ENCODE peak calls at places on chromosomes 1 and 21, in eight cellular contexts. N, M, A, O, V, G, C and Y are unnamed samples.

GRCh38 chr21:45857761-45858160 is 123.8 kb upstream of the COL6A1 start:
- DNase-seq in M (no peak), O (no peak), A (no peak), V (no peak), C (peak), G (no peak), N (no peak), Y (no peak)

GRCh38 chr1:235806128-235806527 is 60.6 kb downstream of the LYST start:
- DNase-seq in M (no peak), G (no peak), O (no peak), A (no peak), V (no peak), N (no peak), C (no peak), Y (no peak)

GRCh38 chr1:226128487-226129075 is 58.0 kb downstream of the ACBD3 start:
- DNase-seq in A (no peak), C (no peak), O (no peak), V (peak), G (no peak), N (no peak), M (no peak), Y (no peak)

GRCh38 chr1:77406661-77407060 is 124.8 kb downstream of the AK5 start:
- DNase-seq in A (peak), N (no peak), O (no peak), M (no peak), V (no peak), C (no peak), G (no peak), Y (no peak)

GRCh38 chr21:45098867-45099266 is 24.5 kb downstream of the ADARB1 start:
- DNase-seq in V (peak), A (peak), G (no peak), O (no peak), C (no peak), M (peak), N (peak), Y (no peak)

GRCh38 chr1:6057170-6057569 is 11.5 kb downstream of the KCNAB2 start:
- DNase-seq in M (no peak), O (no peak), C (no peak), N (no peak), A (no peak), G (no peak), V (no peak), Y (no peak)

GRCh38 chr1:8070381-8070811 is 44.3 kb upstream of the ERRFI1 start:
- DNase-seq in O (peak), M (peak), G (no peak), V (peak), N (no peak), A (no peak), C (no peak), Y (no peak)

GRCh38 chr1:119294728-119295127 is 73.9 kb upstream of the HAO2 start:
- DNase-seq in O (no peak), A (no peak), M (peak), N (no peak), G (no peak), V (peak), C (no peak), Y (no peak)

GRCh38 chr21:18275740-18276139 is 31.1 kb downstream of the CHODL start:
- DNase-seq in M (no peak), G (no peak), O (no peak), A (no peak), C (no peak), N (no peak), V (no peak), Y (no peak)

GRCh38 chr21:25862596-25862995 is 127.8 kb downstream of the GABPA start:
- DNase-seq in C (no peak), A (no peak), G (no peak), N (peak), M (peak), O (peak), V (peak), Y (no peak)

GRCh38 chr1:92411511-92411910 is 75.2 kb downstream of the GFI1 start:
- DNase-seq in O (no peak), G (no peak), M (no peak), A (no peak), C (no peak), N (no peak), V (no peak), Y (no peak)

GRCh38 chr1:146007785-146008133 is 11.4 kb upstream of the TXNIP start:
- DNase-seq in A (no peak), M (no peak), C (no peak), O (no peak), V (no peak), G (no peak), N (no peak), Y (no peak)

GRCh38 chr1:116693759-116694482 is 26.4 kb upstream of the IGSF3 start:
- DNase-seq in C (no peak), G (no peak), V (no peak), O (no peak), N (no peak), A (no peak), M (no peak), Y (no peak)

GRCh38 chr1:23756676-23757075 is 13.4 kb downstream of the ELOA start:
- DNase-seq in M (no peak), O (no peak), A (no peak), N (no peak), V (no peak), C (no peak), G (no peak), Y (no peak)

GRCh38 chr1:218904401-218904800 is 269.3 kb upstream of the LYPLAL1 start:
- DNase-seq in A (peak), N (no peak), O (no peak), G (no peak), M (no peak), V (no peak), C (no peak), Y (no peak)

GRCh38 chr1:37817481-37817880 is 9.5 kb upstream of the YRDC start:
- DNase-seq in N (no peak), C (no peak), A (no peak), V (no peak), G (no peak), M (peak), O (no peak), Y (no peak)

GRCh38 chr1:21149862-21150432 is 26.8 kb downstream of the EIF4G3 start:
- DNase-seq in V (no peak), M (peak), N (no peak), G (no peak), C (no peak), A (no peak), O (peak), Y (no peak)

GRCh38 chr21:36792505-36792967 is 93.6 kb downstream of the SIM2 start:
- DNase-seq in G (no peak), O (no peak), C (no peak), M (no peak), A (no peak), V (no peak), N (no peak), Y (no peak)

GRCh38 chr1:183244466-183244865 is 58.4 kb downstream of the LAMC2 start:
- DNase-seq in C (no peak), G (no peak), A (no peak), N (no peak), M (no peak), O (no peak), V (no peak), Y (peak)

GRCh38 chr1:116486424-116486823 is 84.4 kb downstream of the CD58 start:
- DNase-seq in C (no peak), M (no peak), V (no peak), O (no peak), N (no peak), A (peak), G (no peak), Y (no peak)

GRCh38 chr1:17919525-17920439 is 164.6 kb downstream of the ACTL8 start:
- DNase-seq in O (peak), V (no peak), N (peak), C (peak), G (no peak), M (peak), A (no peak), Y (peak)

GRCh38 chr1:236997882-236998281 is 6.4 kb downstream of the MT1HL1 start:
- DNase-seq in G (no peak), C (no peak), M (peak), O (no peak), N (no peak), A (no peak), V (no peak), Y (no peak)

GRCh38 chr21:37606549-37606948 is 240.0 kb downstream of the DYRK1A start:
- DNase-seq in O (no peak), V (no peak), G (no peak), C (no peak), A (no peak), M (no peak), N (no peak), Y (no peak)

GRCh38 chr1:219239518-219239917 is 65.8 kb downstream of the LYPLAL1 start:
- DNase-seq in M (no peak), O (no peak), V (no peak), A (no peak), C (no peak), N (no peak), G (no peak), Y (no peak)

GRCh38 chr1:151908228-151908691 is 1.1 kb downstream of the THEM4 start:
- DNase-seq in V (peak), G (no peak), M (peak), C (peak), N (no peak), O (peak), A (peak), Y (no peak)

GRCh38 chr1:8384577-8384976 is 66.7 kb downstream of the SLC45A1 start:
- DNase-seq in G (no peak), V (no peak), M (no peak), C (no peak), O (no peak), A (peak), N (no peak), Y (no peak)

GRCh38 chr1:226678701-226679100 is 60.4 kb downstream of the ITPKB start:
- DNase-seq in A (no peak), N (peak), M (no peak), G (no peak), V (no peak), O (no peak), C (no peak), Y (no peak)

GRCh38 chr1:12078938-12079861 is 16.1 kb downstream of the TNFRSF8 start:
- DNase-seq in G (peak), O (peak), N (peak), V (peak), C (peak), M (peak), A (peak), Y (no peak)

GRCh38 chr1:225899044-225899925 is 10.3 kb upstream of the LEFTY1 start:
- DNase-seq in N (peak), C (peak), M (peak), O (no peak), A (no peak), G (no peak), V (no peak), Y (no peak)

GRCh38 chr1:38138498-38139233 is 92.1 kb upstream of the POU3F1 start:
- DNase-seq in O (peak), G (no peak), N (no peak), C (no peak), A (peak), M (no peak), V (peak), Y (no peak)

GRCh38 chr1:59367269-59368006 is 70.5 kb downstream of the FGGY start:
- DNase-seq in V (no peak), A (no peak), M (no peak), N (no peak), G (no peak), C (no peak), O (no peak), Y (no peak)

GRCh38 chr1:182355718-182356098 is 35.9 kb downstream of the GLUL start:
- DNase-seq in A (no peak), V (no peak), C (no peak), N (no peak), M (no peak), O (no peak), G (no peak), Y (no peak)

GRCh38 chr1:83901547-83902155 is 97.3 kb downstream of the TTLL7 start:
- DNase-seq in O (no peak), V (peak), M (no peak), A (no peak), N (no peak), G (no peak), C (no peak), Y (no peak)

GRCh38 chr1:169367096-169367685 is 406 bp downstream of the NME7 start:
- DNase-seq in O (no peak), A (no peak), N (no peak), M (peak), V (no peak), C (no peak), G (no peak), Y (no peak)

GRCh38 chr1:53892911-53893310 is 1.1 kb upstream of the DIO1 start:
- DNase-seq in O (no peak), A (no peak), M (no peak), C (no peak), G (no peak), N (no peak), V (no peak), Y (no peak)

GRCh38 chr1:46490603-46491499 is 1.2 kb downstream of the DMBX1 start:
- DNase-seq in V (no peak), C (peak), A (peak), N (no peak), G (no peak), M (no peak), O (no peak), Y (no peak)
- TF ChIP-seq EZH2 in V (peak), C (peak), A (peak), N (no peak), G (no peak), M (peak), O (no peak), Y (no peak)

GRCh38 chr1:203628185-203628996 is 1.8 kb downstream of the ATP2B4 start:
- DNase-seq in V (no peak), M (peak), A (peak), N (no peak), O (no peak), G (no peak), C (peak), Y (no peak)
- TF ChIP-seq POLR2AphosphoS5 in V (no peak), M (peak), A (no peak), N (no peak), O (no peak), G (no peak), C (peak), Y (no peak)

GRCh38 chr1:30195424-30196134 is 527.8 kb downstream of the MATN1 start:
- DNase-seq in V (no peak), N (no peak), M (no peak), G (no peak), A (no peak), O (no peak), C (no peak), Y (no peak)
- TF ChIP-seq EZH2 in V (no peak), N (no peak), M (no peak), G (no peak), A (no peak), O (no peak), C (no peak), Y (no peak)

GRCh38 chr1:154328318-154329151 is 3.2 kb downstream of the ATP8B2 start:
- DNase-seq in N (no peak), G (no peak), V (no peak), A (peak), C (peak), O (no peak), M (peak), Y (no peak)
- TF ChIP-seq POLR2AphosphoS5 in N (no peak), G (no peak), V (no peak), A (peak), C (no peak), O (peak), M (peak), Y (no peak)

GRCh38 chr1:206505702-206506375 is 1.5 kb upstream of the RASSF5 start:
- DNase-seq in N (no peak), C (no peak), G (no peak), O (no peak), A (no peak), V (no peak), M (peak), Y (no peak)

GRCh38 chr1:206508130-206508884 is 976 bp downstream of the RASSF5 start:
- DNase-seq in N (no peak), A (no peak), O (no peak), C (no peak), V (peak), M (no peak), G (no peak), Y (no peak)

GRCh38 chr1:206507395-206508129 is at the start of gene RASSF5:
- DNase-seq in G (no peak), A (peak), C (peak), N (peak), O (no peak), M (peak), V (no peak), Y (no peak)

GRCh38 chr1:206506405-206506802 is 927 bp upstream of the RASSF5 start:
- DNase-seq in O (no peak), N (no peak), A (no peak), V (no peak), C (no peak), G (no peak), M (no peak), Y (no peak)

DNA sequence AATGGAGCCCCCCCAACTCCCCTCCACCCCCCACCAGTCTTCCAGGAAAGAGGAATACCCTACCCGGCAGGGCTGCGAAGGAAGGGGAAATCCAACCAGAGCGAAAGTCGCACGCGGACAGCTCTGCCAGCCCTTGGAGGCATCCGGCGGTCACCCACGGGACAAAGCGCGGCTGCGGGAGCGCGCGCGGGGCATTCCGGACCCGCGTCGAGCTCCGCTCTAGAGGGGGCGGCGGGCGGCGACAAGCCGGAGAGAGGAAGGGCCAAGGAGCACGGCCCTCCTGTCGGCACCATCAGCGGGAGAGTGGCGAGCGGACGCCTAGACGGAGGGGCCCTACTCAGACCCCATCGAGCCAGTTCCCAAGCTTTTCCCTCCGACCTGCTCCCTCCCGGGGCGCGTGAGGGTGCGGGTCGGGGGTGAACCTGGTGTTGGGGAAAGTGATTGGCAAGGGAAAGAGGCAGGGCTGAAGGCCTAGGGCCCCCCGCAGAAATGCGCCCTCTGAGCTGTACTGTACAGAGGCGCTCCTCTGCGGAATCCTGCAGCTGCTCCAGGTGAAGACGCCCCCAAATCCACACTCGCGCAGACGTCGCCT is 432 bp upstream of the RASSF5 start:
- DNase-seq in V (no peak), G (no peak), M (peak), O (no peak), N (no peak), C (no peak), A (no peak), Y (no peak)
- TF ChIP-seq EZH2 in V (no peak), G (no peak), M (no peak), O (no peak), N (no peak), C (peak), A (no peak), Y (no peak)

GRCh38 chr1:71357708-71358107 is 276.9 kb upstream of the ZRANB2 start:
- DNase-seq in C (peak), O (no peak), V (no peak), M (peak), A (no peak), N (peak), G (no peak), Y (no peak)
- TF ChIP-seq POLR2AphosphoS5 in C (no peak), O (no peak), V (no peak), M (no peak), A (no peak), N (no peak), G (no peak), Y (no peak)

GRCh38 chr1:86154581-86155060 is 2.0 kb downstream of the COL24A1 start:
- DNase-seq in O (no peak), N (no peak), A (no peak), G (no peak), V (no peak), C (peak), M (peak), Y (no peak)

GRCh38 chr1:86152887-86153286 is 3.7 kb downstream of the COL24A1 start:
- DNase-seq in A (no peak), V (no peak), C (no peak), G (no peak), N (no peak), M (no peak), O (no peak), Y (no peak)

GRCh38 chr1:86156571-86157455 is at the start of gene COL24A1:
- DNase-seq in C (peak), G (no peak), M (peak), O (no peak), V (no peak), N (no peak), A (peak), Y (no peak)

GRCh38 chr1:86155061-86155806 is 1.3 kb downstream of the COL24A1 start:
- DNase-seq in V (no peak), A (no peak), O (no peak), M (peak), C (peak), G (no peak), N (no peak), Y (no peak)

DNA sequence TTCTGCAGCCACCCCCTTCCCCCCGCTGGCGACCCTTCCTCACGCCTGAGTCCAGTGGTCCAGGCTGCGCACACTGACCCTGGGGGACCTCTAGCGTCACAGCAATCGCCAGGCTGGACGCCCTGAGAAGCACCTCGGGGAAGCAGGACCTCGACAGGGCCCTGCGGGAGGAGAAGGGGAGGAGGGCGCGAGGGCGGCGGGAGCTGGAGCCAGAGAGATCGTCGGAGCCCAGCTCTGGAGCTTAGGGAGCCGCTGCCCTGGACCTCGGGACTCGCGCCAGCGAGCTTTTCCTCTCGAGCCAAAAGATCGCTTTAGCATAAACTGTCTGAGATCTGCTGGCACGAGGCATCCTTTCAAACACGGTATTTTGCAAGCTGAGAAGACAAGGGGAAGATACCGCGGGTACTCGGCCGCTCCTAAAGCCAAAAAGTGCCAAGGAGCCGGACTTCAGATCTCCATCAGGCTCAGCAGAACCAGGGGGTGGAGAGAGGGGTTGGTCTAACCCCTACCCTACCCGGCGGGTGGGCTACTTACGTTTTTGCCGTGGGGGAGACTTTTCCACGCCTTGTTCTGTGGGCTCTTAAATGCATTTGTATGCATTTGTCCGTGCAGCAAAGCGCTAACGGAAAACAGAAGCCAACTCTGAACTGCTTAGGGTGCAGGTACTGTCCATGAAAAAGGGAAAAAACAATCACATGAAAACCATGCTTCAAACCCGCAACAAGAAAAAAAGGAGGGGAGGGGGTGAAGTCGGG is 588 bp downstream of the COL24A1 start:
- DNase-seq in G (no peak), C (peak), M (peak), A (peak), O (no peak), N (no peak), V (no peak), Y (no peak)
- TF ChIP-seq EZH2 in G (peak), C (peak), M (peak), A (peak), O (no peak), N (no peak), V (no peak), Y (no peak)

GRCh38 chr21:34122047-34122446 is 48.7 kb downstream of the MRPS6 start:
- DNase-seq in A (no peak), G (no peak), V (no peak), O (no peak), N (no peak), M (no peak), C (no peak), Y (no peak)
- TF ChIP-seq POLR2AphosphoS5 in A (no peak), G (no peak), V (no peak), O (no peak), N (no peak), M (no peak), C (no peak), Y (no peak)

GRCh38 chr1:239999170-239999569 is 92.5 kb upstream of the FMN2 start:
- DNase-seq in G (no peak), O (no peak), A (no peak), N (no peak), M (no peak), C (no peak), V (peak), Y (no peak)

GRCh38 chr1:239998312-239998649 is 93.4 kb upstream of the FMN2 start:
- DNase-seq in C (no peak), M (no peak), V (no peak), N (no peak), O (no peak), G (no peak), A (no peak), Y (no peak)

GRCh38 chr1:239997160-239997514 is 94.5 kb upstream of the FMN2 start:
- DNase-seq in A (no peak), C (no peak), V (no peak), G (no peak), M (no peak), N (no peak), O (no peak), Y (no peak)

GRCh38 chr1:239995281-239995680 is 96.4 kb upstream of the FMN2 start:
- DNase-seq in C (no peak), A (no peak), V (no peak), N (no peak), M (no peak), O (no peak), G (no peak), Y (no peak)

GRCh38 chr1:239997515-239998311 is 94.0 kb upstream of the FMN2 start:
- DNase-seq in V (no peak), O (no peak), M (peak), N (no peak), A (no peak), C (peak), G (no peak), Y (no peak)
- TF ChIP-seq EZH2 in V (no peak), O (no peak), M (no peak), N (no peak), A (peak), C (no peak), G (no peak), Y (peak)

GRCh38 chr21:35244514-35244913 is 195.4 kb upstream of the RUNX1 start:
- DNase-seq in V (no peak), G (no peak), N (no peak), C (no peak), M (no peak), O (no peak), A (no peak), Y (no peak)
- TF ChIP-seq POLR2AphosphoS5 in V (no peak), G (no peak), N (no peak), C (no peak), M (no peak), O (no peak), A (no peak), Y (no peak)